ENCODE peak calls at places on chromosomes 11 and 22, in six cellular contexts. M is LoVo; J is RWPE1; U is activated T-cell treated with anti-CD3 and anti-CD28 coated beads for 4 hours; V is stimulated activated CD4-positive, alpha-beta T cell treated with anti-CD3 and anti-CD28 coated beads, Interleukin-12 subunit alpha, Interleukin-12 subunit beta, amount 100 ng/mL, for 48 hours; W is fibroblast of the conjunctiva. K is an unnamed sample.

GRCh38 chr11:28621648-28622215 is 513.5 kb downstream of the METTL15 start:
- DNase-seq in M (no peak), J (no peak), U (no peak), V (no peak), W (no peak), K (no peak)

GRCh38 chr22:22526125-22526912 is 6.2 kb upstream of the ZNF280A start:
- DNase-seq in M (no peak), J (no peak), U (no peak), V (no peak), W (no peak), K (no peak)

GRCh38 chr22:20080776-20081654 is 974 bp downstream of the DGCR8 start:
- DNase-seq in M (peak), J (peak), U (no peak), V (no peak), W (no peak), K (peak)

GRCh38 chr11:89015614-89016013 is 50.2 kb downstream of the GRM5 start:
- DNase-seq in M (no peak), J (no peak), U (no peak), V (no peak), W (no peak), K (no peak)

GRCh38 chr11:75420224-75421034 is 12.6 kb downstream of the KLHL35 start:
- DNase-seq in M (no peak), J (no peak), U (no peak), V (no peak), W (no peak), K (no peak)

GRCh38 chr22:27980424-27981148 is 61.5 kb upstream of the PITPNB start:
- DNase-seq in M (no peak), J (no peak), U (no peak), V (no peak), W (no peak), K (no peak)

GRCh38 chr11:34565417-34566208 is 52.0 kb upstream of the ELF5 start:
- DNase-seq in M (no peak), J (no peak), U (no peak), V (no peak), W (no peak), K (no peak)

GRCh38 chr11:126585388-126586302 is 230.2 kb downstream of the ST3GAL4 start:
- DNase-seq in M (peak), J (peak), U (no peak), V (no peak), W (peak), K (peak)

GRCh38 chr22:48589901-48590300 is 1237.8 kb downstream of the BRD1 start:
- DNase-seq in M (no peak), J (no peak), U (no peak), V (no peak), W (no peak), K (no peak)

GRCh38 chr11:606245-606644 is 9.5 kb downstream of the IRF7 start:
- DNase-seq in M (no peak), J (peak), U (no peak), V (no peak), W (peak), K (peak)

GRCh38 chr22:45397806-45398205 is 15.6 kb downstream of the SMC1B start:
- DNase-seq in M (no peak), J (no peak), U (no peak), V (no peak), W (no peak), K (no peak)

GRCh38 chr22:48717076-48717810 is 1110.4 kb downstream of the BRD1 start:
- DNase-seq in M (no peak), J (no peak), U (no peak), V (no peak), W (no peak), K (no peak)

GRCh38 chr22:28198692-28199091 is 279.6 kb upstream of the PITPNB start:
- DNase-seq in M (no peak), J (no peak), U (no peak), V (no peak), W (no peak), K (no peak)

K was measured in brain pericyte.